ENCODE peak calls at places on chromosomes 6 and 20, in six cellular contexts. S is BE2C, M is heart right ventricle, X is thyroid gland, A is GM23248, Y is endothelial cell. F is an unnamed sample.
A peak's percentile ranks its signal among the peaks of the same experiment; 100 is the strongest.

GRCh38 chr6:159761135-159761872 is 541 bp upstream of the ACAT2 start:
- DNase-seq in S (peak; percentile 30), M (peak; percentile 15), X (peak; percentile 9), A (peak; percentile 61), Y (peak; percentile 50), F (peak; percentile 47)

GRCh38 chr20:6838181-6838826 is 70.8 kb downstream of the BMP2 start:
- DNase-seq in S (no peak), M (no peak), X (no peak), A (no peak), Y (no peak), F (peak; percentile 11)

GRCh38 chr6:87054143-87054833 is 40.6 kb downstream of the CGA start:
- DNase-seq in S (no peak), M (no peak), X (no peak), A (no peak), Y (no peak), F (no peak)

GRCh38 chr6:5630636-5631035 is 369.3 kb downstream of the FARS2 start:
- DNase-seq in S (no peak), M (no peak), X (no peak), A (no peak), Y (no peak), F (no peak)

GRCh38 chr6:15974817-15975216 is 154.1 kb upstream of the MYLIP start:
- DNase-seq in S (no peak), M (no peak), X (no peak), A (no peak), Y (no peak), F (no peak)

GRCh38 chr6:33727932-33728331 is 16.4 kb upstream of the UQCC2 start:
- DNase-seq in S (no peak), M (peak; percentile 65), X (peak; percentile 43), A (no peak), Y (no peak), F (no peak)

GRCh38 chr6:137883400-137883888 is 16.4 kb downstream of the TNFAIP3 start:
- DNase-seq in S (no peak), M (no peak), X (no peak), A (no peak), Y (no peak), F (no peak)

GRCh38 chr6:26301638-26302037 is 63.4 kb upstream of the BTN3A2 start:
- DNase-seq in S (no peak), M (no peak), X (no peak), A (no peak), Y (no peak), F (no peak)

F was measured in nephron progenitor cell.